ENCODE peak calls at places on chromosome 18, in nine cellular contexts. A, Y, U, H, Q, D, R, M and I are unnamed samples.

GRCh38 chr18:63878343-63878742 is 9.2 kb upstream of the SERPINB2 start:
- DNase-seq in H (no peak), R (no peak), A (no peak), M (no peak), Q (no peak), D (no peak), Y (no peak), U (no peak), I (no peak)

GRCh38 chr18:60019463-60019840 is 119.7 kb downstream of the PMAIP1 start:
- DNase-seq in Y (no peak), M (no peak), Q (peak), R (no peak), A (no peak), H (no peak), U (no peak), D (no peak), I (no peak)

GRCh38 chr18:58345875-58346274 is 283.0 kb downstream of the ALPK2 start:
- DNase-seq in R (peak), D (no peak), Q (no peak), U (no peak), H (no peak), Y (no peak), A (no peak), M (no peak), I (no peak)

GRCh38 chr18:44744206-44745180 is 63.8 kb downstream of the SETBP1 start:
- DNase-seq in R (peak), M (no peak), A (no peak), Y (no peak), H (no peak), U (no peak), D (peak), Q (no peak), I (no peak)

GRCh38 chr18:48600746-48601090 is 61.9 kb downstream of the CTIF start:
- DNase-seq in Y (no peak), R (no peak), H (no peak), M (no peak), A (no peak), U (no peak), D (no peak), Q (no peak), I (no peak)

GRCh38 chr18:22340340-22340739 is 77.4 kb downstream of the CTAGE1 start:
- DNase-seq in R (no peak), H (no peak), Y (no peak), A (no peak), Q (no peak), M (no peak), D (no peak), U (no peak), I (no peak)

GRCh38 chr18:52348209-52348608 is 8.2 kb downstream of the DCC start:
- DNase-seq in H (no peak), Q (no peak), Y (no peak), U (no peak), R (peak), A (no peak), D (no peak), M (no peak), I (no peak)

GRCh38 chr18:53941601-53942335 is 282.7 kb downstream of the MBD2 start:
- DNase-seq in H (no peak), R (no peak), U (no peak), A (no peak), Y (no peak), D (no peak), Q (no peak), M (no peak), I (no peak)

GRCh38 chr18:13159579-13159978 is 59.0 kb upstream of the LDLRAD4 start:
- DNase-seq in Q (peak), H (peak), M (peak), D (no peak), U (peak), A (no peak), R (peak), Y (no peak), I (peak)

GRCh38 chr18:50286391-50287027 is 983 bp downstream of the CXXC1 start:
- DNase-seq in Q (no peak), U (no peak), R (no peak), M (no peak), A (peak), H (no peak), Y (peak), D (no peak), I (no peak)

GRCh38 chr18:58338961-58339722 is 289.7 kb downstream of the ALPK2 start:
- DNase-seq in R (peak), Y (no peak), Q (no peak), D (no peak), M (no peak), A (no peak), U (no peak), H (no peak), I (no peak)

GRCh38 chr18:42736074-42736473 is 379.4 kb downstream of the RIT2 start:
- DNase-seq in M (no peak), D (no peak), U (no peak), A (no peak), R (no peak), H (no peak), Q (no peak), Y (no peak), I (no peak)

GRCh38 chr18:23207994-23208393 is 72.7 kb downstream of the CABLES1 start:
- DNase-seq in M (no peak), H (no peak), A (no peak), U (no peak), R (no peak), D (no peak), Q (no peak), Y (no peak), I (no peak)

GRCh38 chr18:63974991-63975390 is 5.1 kb downstream of the SERPINB8 start:
- DNase-seq in H (peak), Y (no peak), M (no peak), A (no peak), U (no peak), R (no peak), Q (no peak), D (no peak), I (no peak)

GRCh38 chr18:61719676-61720075 is 173.1 kb downstream of the RNF152 start:
- DNase-seq in R (no peak), D (no peak), A (no peak), Q (no peak), M (no peak), H (no peak), Y (no peak), U (no peak), I (no peak)

GRCh38 chr18:78768221-78768620 is 211.4 kb upstream of the SALL3 start:
- DNase-seq in Y (no peak), R (no peak), U (no peak), H (no peak), Q (no peak), M (no peak), D (no peak), A (no peak), I (no peak)

GRCh38 chr18:25253136-25253535 is 98.8 kb downstream of the ZNF521 start:
- DNase-seq in U (no peak), Q (no peak), D (no peak), A (no peak), R (no peak), Y (no peak), M (no peak), H (no peak), I (no peak)

GRCh38 chr18:75654928-75655745 is 227.6 kb upstream of the SMIM21 start:
- DNase-seq in Q (no peak), H (no peak), A (no peak), R (peak), U (no peak), D (no peak), Y (no peak), M (no peak), I (no peak)

GRCh38 chr18:42365550-42365949 is 410.5 kb downstream of the PIK3C3 start:
- DNase-seq in M (no peak), Y (no peak), A (no peak), Q (no peak), H (no peak), D (no peak), R (no peak), U (no peak), I (no peak)

GRCh38 chr18:75269140-75269676 is 58.6 kb downstream of the TSHZ1 start:
- DNase-seq in D (no peak), Y (no peak), R (no peak), Q (no peak), H (no peak), A (no peak), U (no peak), M (no peak), I (no peak)

GRCh38 chr18:73947180-73947989 is 200.2 kb downstream of the FBXO15 start:
- DNase-seq in D (no peak), A (no peak), H (no peak), Q (no peak), U (no peak), M (no peak), Y (no peak), R (no peak), I (no peak)

GRCh38 chr18:63079114-63079513 is 240.5 kb downstream of the BCL2 start:
- DNase-seq in H (no peak), M (no peak), U (no peak), D (no peak), R (peak), A (no peak), Q (no peak), Y (no peak), I (no peak)

GRCh38 chr18:8124232-8125146 is 484.7 kb upstream of the RAB12 start:
- DNase-seq in D (no peak), M (no peak), Q (no peak), U (no peak), A (no peak), H (no peak), Y (no peak), R (no peak), I (no peak)

GRCh38 chr18:35040638-35040987 is 600 bp upstream of the MAPRE2 start:
- DNase-seq in U (no peak), H (no peak), Q (no peak), A (no peak), R (no peak), Y (no peak), M (no peak), D (no peak), I (no peak)

GRCh38 chr18:61825386-61825785 is 67.4 kb downstream of the RNF152 start:
- DNase-seq in U (no peak), Q (no peak), D (no peak), Y (no peak), A (no peak), R (no peak), M (no peak), H (no peak), I (no peak)

GRCh38 chr18:44792456-44793080 is 111.9 kb downstream of the SETBP1 start:
- DNase-seq in M (peak), A (no peak), H (no peak), U (no peak), Q (no peak), Y (no peak), D (no peak), R (no peak), I (no peak)